ENCODE peak calls at places on chromosomes 6 and 20, in nine cellular contexts. C is IMR-90; M is H9; J is GM12878; H is endodermal cell; R is cardiac muscle cell; F is K562; Q is CD8-positive, alpha-beta T cell; Z is A549. L is an unnamed sample.
A peak's percentile ranks its signal among the peaks of the same experiment; 100 is the strongest.

GRCh38 chr6:24584390-24584735 is 61.6 kb downstream of the KIAA0319 start:
- DNase-seq in C (no peak), M (no peak), J (no peak), H (no peak), R (no peak), F (no peak), Q (no peak), Z (no peak), L (no peak)

GRCh38 chr6:101117397-101118185 is 236.5 kb upstream of the ASCC3 start:
- DNase-seq in C (no peak), M (peak; percentile 79), J (no peak), H (peak; percentile 82), R (peak; percentile 8), F (no peak), Q (no peak), Z (no peak), L (peak; percentile 69)

GRCh38 chr6:139732451-139732850 is 358.0 kb upstream of the CITED2 start:
- DNase-seq in C (peak; percentile 78), M (no peak), J (no peak), H (no peak), R (peak; percentile 79), F (no peak), Q (no peak), Z (no peak), L (no peak)

GRCh38 chr6:157867155-157867559 is 44.1 kb downstream of the SNX9 start:
- DNase-seq in C (peak; percentile 67), M (no peak), J (no peak), H (no peak), R (peak; percentile 48), F (peak; percentile 67), Q (no peak), Z (no peak), L (no peak)

GRCh38 chr6:116090251-116090650 is 10.4 kb upstream of the NT5DC1 start:
- DNase-seq in C (no peak), M (no peak), J (peak; percentile 74), H (no peak), R (no peak), F (no peak), Q (no peak), Z (no peak), L (no peak)

GRCh38 chr20:20630551-20630950 is 81.9 kb downstream of the RALGAPA2 start:
- DNase-seq in C (no peak), M (no peak), J (no peak), H (no peak), R (no peak), F (no peak), Q (no peak), Z (no peak), L (no peak)

GRCh38 chr6:144066745-144067484 is 28.5 kb downstream of the SF3B5 start:
- DNase-seq in C (no peak), M (no peak), J (peak; percentile 76), H (no peak), R (no peak), F (no peak), Q (no peak), Z (no peak), L (no peak)

GRCh38 chr6:40930555-40930954 is 108.5 kb downstream of the UNC5CL start:
- DNase-seq in C (peak; percentile 20), M (no peak), J (no peak), H (peak; percentile 48), R (peak; percentile 54), F (peak; percentile 55), Q (no peak), Z (no peak), L (peak; percentile 24)

DNA sequence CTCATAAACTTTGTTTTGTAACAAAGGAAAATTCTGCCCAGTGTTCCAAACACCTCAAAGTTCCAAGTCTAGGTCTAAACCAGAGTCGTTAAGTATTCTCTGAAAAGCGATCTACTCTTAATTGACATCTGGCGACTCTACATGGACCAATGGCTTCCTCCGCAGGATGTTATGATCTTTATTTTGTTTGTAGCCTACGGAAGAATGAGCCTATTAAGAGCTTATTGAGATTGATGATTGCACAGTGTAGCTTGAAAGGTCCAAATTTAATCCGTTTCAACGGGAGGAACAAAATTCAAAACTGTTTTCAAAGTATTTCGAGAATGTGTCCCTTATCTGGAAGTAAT is 61.1 kb downstream of the FAM217A start:
- DNase-seq in C (peak; percentile 34), M (no peak), J (no peak), H (no peak), R (peak; percentile 46), F (no peak), Q (no peak), Z (no peak), L (no peak)
- H3K4me1 ChIP-seq in C (no peaks in the 10 kb centered on the region), M (no peaks in the 10 kb centered on the region), J (peaks cover 4% of the 10 kb centered on the region), H (peaks cover 4% of the 10 kb centered on the region), R (peaks cover 11% of the 10 kb centered on the region), F (peaks cover 9% of the 10 kb centered on the region), Q (peaks cover 57% of the 10 kb centered on the region), Z (peaks cover 23% of the 10 kb centered on the region), L (peaks cover 24% of the 10 kb centered on the region)

GRCh38 chr20:11217322-11217989 is 543.7 kb upstream of the JAG1 start:
- DNase-seq in C (peak; percentile 42), M (no peak), J (no peak), H (no peak), R (peak; percentile 56), F (no peak), Q (no peak), Z (no peak), L (no peak)

GRCh38 chr20:11219192-11219591 is 545.4 kb upstream of the JAG1 start:
- DNase-seq in C (no peak), M (no peak), J (peak; percentile 42), H (no peak), R (no peak), F (no peak), Q (no peak), Z (no peak), L (no peak)

GRCh38 chr20:11218035-11218680 is 544.4 kb upstream of the JAG1 start:
- DNase-seq in C (no peak), M (no peak), J (no peak), H (no peak), R (no peak), F (no peak), Q (no peak), Z (no peak), L (no peak)

GRCh38 chr20:11214281-11214680 is 540.5 kb upstream of the JAG1 start:
- DNase-seq in C (no peak), M (no peak), J (no peak), H (no peak), R (peak; percentile 34), F (no peak), Q (no peak), Z (no peak), L (no peak)

DNA sequence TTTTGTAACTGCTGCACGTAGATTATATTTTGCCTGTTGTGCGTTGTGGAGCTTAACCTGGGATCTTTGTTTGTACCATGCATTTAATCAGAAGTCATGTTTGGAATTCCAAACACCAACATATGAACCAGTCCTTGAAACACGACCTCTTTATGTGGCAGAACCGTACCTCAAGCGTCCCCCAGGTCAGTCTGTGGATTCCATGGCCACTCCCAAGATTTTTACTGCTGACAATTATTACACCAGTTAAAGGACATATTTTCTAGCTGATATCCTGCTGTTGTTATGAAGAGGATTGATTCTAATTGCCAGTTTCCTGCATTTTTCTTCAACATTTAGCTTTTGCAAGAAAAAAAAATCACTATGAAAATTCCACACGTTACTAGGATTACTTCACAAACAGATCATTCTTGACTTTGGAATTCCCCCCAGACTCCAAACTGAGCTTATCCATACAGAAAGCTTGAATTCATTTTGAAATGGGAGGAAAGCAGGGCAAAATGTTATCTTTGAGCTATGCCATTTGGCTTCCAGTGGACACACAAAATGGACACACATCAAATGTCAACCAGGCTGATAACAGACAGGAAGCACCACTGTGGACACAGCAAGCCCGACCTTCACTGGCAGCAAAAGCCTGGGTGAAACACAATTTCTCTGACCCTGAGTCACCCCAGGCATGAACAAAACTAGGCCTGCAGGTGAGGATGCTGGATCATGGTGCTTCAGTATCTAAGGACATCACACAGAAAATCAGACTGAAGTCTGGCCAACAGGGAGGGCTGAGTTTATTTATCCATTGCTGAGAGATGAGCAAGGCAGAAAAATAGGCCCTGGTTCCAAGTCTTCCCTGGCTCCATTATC is 542.9 kb upstream of the JAG1 start:
- DNase-seq in C (peak; percentile 82), M (no peak), J (no peak), H (no peak), R (peak; percentile 77), F (no peak), Q (no peak), Z (peak; percentile 16), L (no peak)
- TF ChIP-seq CTCF in C (no peak), M (no peak), J (no peak), H (no peak), R (no peak), F (no peak), Q (no peak), Z (no peak), L (no peak)

GRCh38 chr6:151959086-151959485 is 151.6 kb downstream of the ESR1 start:
- DNase-seq in C (no peak), M (no peak), J (no peak), H (no peak), R (no peak), F (no peak), Q (no peak), Z (no peak), L (no peak)

GRCh38 chr6:151962246-151962846 is 154.9 kb downstream of the ESR1 start:
- DNase-seq in C (no peak), M (no peak), J (no peak), H (no peak), R (peak; percentile 67), F (no peak), Q (no peak), Z (no peak), L (no peak)

GRCh38 chr6:151963001-151963400 is 155.5 kb downstream of the ESR1 start:
- DNase-seq in C (no peak), M (no peak), J (no peak), H (no peak), R (no peak), F (no peak), Q (no peak), Z (no peak), L (no peak)

GRCh38 chr6:151958332-151958731 is 150.8 kb downstream of the ESR1 start:
- DNase-seq in C (no peak), M (no peak), J (no peak), H (no peak), R (peak; percentile 82), F (no peak), Q (no peak), Z (no peak), L (no peak)

GRCh38 chr6:151961809-151962208 is 154.3 kb downstream of the ESR1 start:
- DNase-seq in C (no peak), M (no peak), J (no peak), H (no peak), R (no peak), F (no peak), Q (no peak), Z (no peak), L (no peak)
- H3K4me1 ChIP-seq in C (no peaks in the 10 kb centered on the region), M (no peaks in the 10 kb centered on the region), J (no peaks in the 10 kb centered on the region), H (no peaks in the 10 kb centered on the region), R (no peaks in the 10 kb centered on the region), F (no peaks in the 10 kb centered on the region), Q (no peaks in the 10 kb centered on the region), Z (no peaks in the 10 kb centered on the region), L (no peaks in the 10 kb centered on the region)

DNA sequence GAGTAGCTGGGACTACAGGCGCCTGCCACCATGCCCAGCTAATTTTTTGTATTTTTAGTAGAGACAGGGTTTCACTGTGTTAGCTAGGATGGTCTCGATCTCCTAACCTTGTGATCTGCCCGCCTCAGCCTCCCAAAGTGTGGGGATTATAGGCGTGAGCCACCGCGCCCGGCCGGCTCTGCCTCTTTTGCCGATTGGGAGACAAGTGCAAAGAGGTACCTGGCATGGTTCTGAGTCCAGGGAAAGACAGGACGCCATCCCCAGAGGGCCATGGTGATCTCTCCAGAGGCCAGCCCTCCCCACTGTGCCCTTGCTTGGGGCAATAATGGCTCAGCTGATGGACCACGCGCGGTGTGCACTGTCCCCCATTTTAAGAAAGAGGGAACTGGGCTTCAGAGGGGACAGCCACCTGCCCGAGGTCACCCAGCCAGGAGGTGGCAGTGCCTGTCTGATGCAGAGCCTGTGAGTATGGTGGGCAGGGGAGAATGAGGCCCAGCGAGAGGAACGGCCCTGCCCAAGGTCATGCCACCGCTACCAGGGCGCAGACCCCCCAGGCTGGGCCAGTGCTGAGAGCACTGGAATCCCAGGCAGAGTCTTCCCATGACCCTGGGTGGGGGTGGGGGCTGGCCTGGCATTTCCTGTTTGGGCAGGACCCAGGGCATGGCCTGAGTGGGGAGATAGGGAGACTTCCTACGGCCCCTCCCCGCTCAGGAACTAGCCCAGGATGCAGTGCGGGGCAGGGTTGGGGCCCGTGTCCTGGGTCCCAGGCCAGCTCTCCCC is 61.0 kb downstream of the SNAI1 start:
- DNase-seq in C (no peak), M (no peak), J (no peak), H (peak; percentile 57), R (no peak), F (no peak), Q (no peak), Z (no peak), L (no peak)
- TF ChIP-seq CTCF in C (no peak), M (no peak), J (no peak), H (no peak), R (no peak), F (no peak), Q (no peak), Z (no peak), L (no peak)

L was measured in testis.